ENCODE peak calls at places on chromosomes 12 and 14, in eight cellular contexts. One of them, this sample, is unnamed.

GRCh38 chr12:50314629-50315312 is 31.5 kb upstream of the LIMA1 start:
- DNase-seq in lower lobe of right lung: no peak
- DNase-seq in GM12864: no peak
- DNase-seq in NB4: peak; percentile 64
- DNase-seq in astrocyte of the spinal cord: peak; percentile 71
- DNase-seq in uterus: no peak
- DNase-seq in mesothelial cell of epicardium: no peak
- DNase-seq in WERI-Rb-1: peak; percentile 19
- DNase-seq in this sample: peak; percentile 39

GRCh38 chr12:58764100-58764953 is 156.0 kb downstream of the LRIG3 start:
- DNase-seq in lower lobe of right lung: no peak
- DNase-seq in GM12864: no peak
- DNase-seq in NB4: no peak
- DNase-seq in astrocyte of the spinal cord: peak; percentile 59
- DNase-seq in uterus: no peak
- DNase-seq in mesothelial cell of epicardium: no peak
- DNase-seq in WERI-Rb-1: no peak
- DNase-seq in this sample: no peak

GRCh38 chr12:74021937-74022336 is 515.7 kb upstream of the ATXN7L3B start:
- DNase-seq in lower lobe of right lung: peak; percentile 48
- DNase-seq in GM12864: no peak
- DNase-seq in NB4: peak; percentile 72
- DNase-seq in astrocyte of the spinal cord: peak; percentile 69
- DNase-seq in uterus: no peak
- DNase-seq in mesothelial cell of epicardium: no peak
- DNase-seq in WERI-Rb-1: peak; percentile 84
- DNase-seq in this sample: peak; percentile 68

GRCh38 chr14:44529026-44529425 is 21.9 kb upstream of the FSCB start:
- DNase-seq in lower lobe of right lung: no peak
- DNase-seq in GM12864: no peak
- DNase-seq in NB4: no peak
- DNase-seq in astrocyte of the spinal cord: peak; percentile 3
- DNase-seq in uterus: no peak
- DNase-seq in mesothelial cell of epicardium: no peak
- DNase-seq in WERI-Rb-1: no peak
- DNase-seq in this sample: no peak

GRCh38 chr12:65074932-65075331 is 46.2 kb downstream of the WIF1 start:
- DNase-seq in lower lobe of right lung: no peak
- DNase-seq in GM12864: no peak
- DNase-seq in NB4: no peak
- DNase-seq in astrocyte of the spinal cord: no peak
- DNase-seq in uterus: no peak
- DNase-seq in mesothelial cell of epicardium: no peak
- DNase-seq in WERI-Rb-1: no peak
- DNase-seq in this sample: peak; percentile 13

GRCh38 chr12:47944685-47945340 is 18.6 kb upstream of the TMEM106C start:
- DNase-seq in lower lobe of right lung: no peak
- DNase-seq in GM12864: no peak
- DNase-seq in NB4: no peak
- DNase-seq in astrocyte of the spinal cord: no peak
- DNase-seq in uterus: no peak
- DNase-seq in mesothelial cell of epicardium: no peak
- DNase-seq in WERI-Rb-1: no peak
- DNase-seq in this sample: no peak

GRCh38 chr12:106345739-106346138 is 11.8 kb upstream of the POLR3B start:
- DNase-seq in lower lobe of right lung: no peak
- DNase-seq in GM12864: no peak
- DNase-seq in NB4: peak; percentile 62
- DNase-seq in astrocyte of the spinal cord: peak; percentile 68
- DNase-seq in uterus: no peak
- DNase-seq in mesothelial cell of epicardium: no peak
- DNase-seq in WERI-Rb-1: peak; percentile 69
- DNase-seq in this sample: peak; percentile 85

GRCh38 chr14:52078721-52079120 is 9.9 kb upstream of the NID2 start:
- DNase-seq in lower lobe of right lung: no peak
- DNase-seq in GM12864: no peak
- DNase-seq in NB4: no peak
- DNase-seq in astrocyte of the spinal cord: no peak
- DNase-seq in uterus: no peak
- DNase-seq in mesothelial cell of epicardium: no peak
- DNase-seq in WERI-Rb-1: no peak
- DNase-seq in this sample: no peak

GRCh38 chr12:105671720-105672119 is 341.2 kb downstream of the C12orf75 start:
- DNase-seq in lower lobe of right lung: no peak
- DNase-seq in GM12864: no peak
- DNase-seq in NB4: no peak
- DNase-seq in astrocyte of the spinal cord: no peak
- DNase-seq in uterus: no peak
- DNase-seq in mesothelial cell of epicardium: no peak
- DNase-seq in WERI-Rb-1: no peak
- DNase-seq in this sample: no peak

GRCh38 chr14:32121948-32122347 is 44.8 kb downstream of the ARHGAP5 start:
- DNase-seq in lower lobe of right lung: no peak
- DNase-seq in GM12864: no peak
- DNase-seq in NB4: no peak
- DNase-seq in astrocyte of the spinal cord: no peak
- DNase-seq in uterus: no peak
- DNase-seq in mesothelial cell of epicardium: no peak
- DNase-seq in WERI-Rb-1: no peak
- DNase-seq in this sample: no peak

GRCh38 chr12:11707535-11707934 is 58.1 kb downstream of the ETV6 start:
- DNase-seq in lower lobe of right lung: no peak
- DNase-seq in GM12864: no peak
- DNase-seq in NB4: no peak
- DNase-seq in astrocyte of the spinal cord: no peak
- DNase-seq in uterus: no peak
- DNase-seq in mesothelial cell of epicardium: no peak
- DNase-seq in WERI-Rb-1: no peak
- DNase-seq in this sample: peak; percentile 23

GRCh38 chr12:728781-729180 is 23.6 kb upstream of the WNK1 start:
- DNase-seq in lower lobe of right lung: no peak
- DNase-seq in GM12864: no peak
- DNase-seq in NB4: no peak
- DNase-seq in astrocyte of the spinal cord: no peak
- DNase-seq in uterus: no peak
- DNase-seq in mesothelial cell of epicardium: no peak
- DNase-seq in WERI-Rb-1: no peak
- DNase-seq in this sample: no peak

GRCh38 chr12:92649511-92650227 is 53.1 kb upstream of the PLEKHG7 start:
- DNase-seq in lower lobe of right lung: no peak
- DNase-seq in GM12864: peak; percentile 67
- DNase-seq in NB4: peak; percentile 88
- DNase-seq in astrocyte of the spinal cord: peak; percentile 83
- DNase-seq in uterus: peak; percentile 20
- DNase-seq in mesothelial cell of epicardium: no peak
- DNase-seq in WERI-Rb-1: peak; percentile 70
- DNase-seq in this sample: peak; percentile 88

GRCh38 chr12:6368906-6369525 is 6.3 kb downstream of the SCNN1A start:
- DNase-seq in lower lobe of right lung: peak; percentile 30
- DNase-seq in GM12864: no peak
- DNase-seq in NB4: no peak
- DNase-seq in astrocyte of the spinal cord: no peak
- DNase-seq in uterus: no peak
- DNase-seq in mesothelial cell of epicardium: no peak
- DNase-seq in WERI-Rb-1: no peak
- DNase-seq in this sample: no peak

DNA sequence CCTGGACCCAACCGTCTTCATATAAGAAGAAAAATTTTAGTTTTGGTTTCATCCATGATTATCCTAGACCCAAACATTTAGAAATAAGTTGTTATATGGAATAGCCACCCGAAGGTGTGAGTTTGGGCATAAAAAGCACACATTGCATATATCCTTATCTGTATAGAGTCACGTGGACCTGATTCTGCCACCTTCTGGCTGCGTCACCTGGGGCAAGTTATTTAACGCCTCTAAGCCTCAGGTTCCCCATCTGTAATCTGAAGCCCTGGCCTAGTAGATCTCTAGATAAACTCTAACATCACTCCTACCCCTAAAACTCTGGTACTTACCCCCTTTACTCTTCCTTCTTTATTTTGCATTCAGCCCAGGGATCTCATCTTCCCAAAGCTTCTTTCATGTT is 14.3 kb upstream of the KRT5 start:
- DNase-seq in lower lobe of right lung: no peak
- DNase-seq in GM12864: no peak
- DNase-seq in NB4: peak; percentile 25
- DNase-seq in astrocyte of the spinal cord: no peak
- DNase-seq in uterus: no peak
- DNase-seq in mesothelial cell of epicardium: no peak
- DNase-seq in WERI-Rb-1: no peak
- DNase-seq in this sample: peak; percentile 25
- TF ChIP-seq CTCF in lower lobe of right lung: no peak
- TF ChIP-seq CTCF in GM12864: no peak
- TF ChIP-seq CTCF in NB4: peak; percentile 23
- TF ChIP-seq CTCF in astrocyte of the spinal cord: no peak
- TF ChIP-seq CTCF in uterus: no peak
- TF ChIP-seq CTCF in mesothelial cell of epicardium: no peak
- TF ChIP-seq CTCF in WERI-Rb-1: no peak
- TF ChIP-seq CTCF in this sample: peak; percentile 11

GRCh38 chr12:7661741-7662140 is 4.0 kb downstream of the APOBEC1 start:
- DNase-seq in lower lobe of right lung: no peak
- DNase-seq in GM12864: no peak
- DNase-seq in NB4: no peak
- DNase-seq in astrocyte of the spinal cord: no peak
- DNase-seq in uterus: no peak
- DNase-seq in mesothelial cell of epicardium: no peak
- DNase-seq in WERI-Rb-1: no peak
- DNase-seq in this sample: no peak

GRCh38 chr12:7666595-7666994 is 887 bp upstream of the APOBEC1 start:
- DNase-seq in lower lobe of right lung: no peak
- DNase-seq in GM12864: no peak
- DNase-seq in NB4: no peak
- DNase-seq in astrocyte of the spinal cord: no peak
- DNase-seq in uterus: no peak
- DNase-seq in mesothelial cell of epicardium: no peak
- DNase-seq in WERI-Rb-1: no peak
- DNase-seq in this sample: no peak

GRCh38 chr12:7667025-7667575 is 1.4 kb upstream of the APOBEC1 start:
- DNase-seq in lower lobe of right lung: no peak
- DNase-seq in GM12864: no peak
- DNase-seq in NB4: peak; percentile 51
- DNase-seq in astrocyte of the spinal cord: no peak
- DNase-seq in uterus: no peak
- DNase-seq in mesothelial cell of epicardium: no peak
- DNase-seq in WERI-Rb-1: no peak
- DNase-seq in this sample: peak; percentile 34
- TF ChIP-seq CTCF in lower lobe of right lung: no peak
- TF ChIP-seq CTCF in GM12864: peak; percentile 28
- TF ChIP-seq CTCF in NB4: peak; percentile 29
- TF ChIP-seq CTCF in astrocyte of the spinal cord: peak; percentile 5
- TF ChIP-seq CTCF in uterus: no peak
- TF ChIP-seq CTCF in mesothelial cell of epicardium: peak; percentile 44
- TF ChIP-seq CTCF in WERI-Rb-1: peak; percentile 19
- TF ChIP-seq CTCF in this sample: no peak

GRCh38 chr14:97116546-97116945 is 319.4 kb downstream of the VRK1 start:
- DNase-seq in lower lobe of right lung: no peak
- DNase-seq in GM12864: no peak
- DNase-seq in NB4: no peak
- DNase-seq in astrocyte of the spinal cord: no peak
- DNase-seq in uterus: no peak
- DNase-seq in mesothelial cell of epicardium: no peak
- DNase-seq in WERI-Rb-1: no peak
- DNase-seq in this sample: no peak

GRCh38 chr14:97117693-97118092 is 320.5 kb downstream of the VRK1 start:
- DNase-seq in lower lobe of right lung: no peak
- DNase-seq in GM12864: no peak
- DNase-seq in NB4: no peak
- DNase-seq in astrocyte of the spinal cord: no peak
- DNase-seq in uterus: no peak
- DNase-seq in mesothelial cell of epicardium: no peak
- DNase-seq in WERI-Rb-1: no peak
- DNase-seq in this sample: no peak

DNA sequence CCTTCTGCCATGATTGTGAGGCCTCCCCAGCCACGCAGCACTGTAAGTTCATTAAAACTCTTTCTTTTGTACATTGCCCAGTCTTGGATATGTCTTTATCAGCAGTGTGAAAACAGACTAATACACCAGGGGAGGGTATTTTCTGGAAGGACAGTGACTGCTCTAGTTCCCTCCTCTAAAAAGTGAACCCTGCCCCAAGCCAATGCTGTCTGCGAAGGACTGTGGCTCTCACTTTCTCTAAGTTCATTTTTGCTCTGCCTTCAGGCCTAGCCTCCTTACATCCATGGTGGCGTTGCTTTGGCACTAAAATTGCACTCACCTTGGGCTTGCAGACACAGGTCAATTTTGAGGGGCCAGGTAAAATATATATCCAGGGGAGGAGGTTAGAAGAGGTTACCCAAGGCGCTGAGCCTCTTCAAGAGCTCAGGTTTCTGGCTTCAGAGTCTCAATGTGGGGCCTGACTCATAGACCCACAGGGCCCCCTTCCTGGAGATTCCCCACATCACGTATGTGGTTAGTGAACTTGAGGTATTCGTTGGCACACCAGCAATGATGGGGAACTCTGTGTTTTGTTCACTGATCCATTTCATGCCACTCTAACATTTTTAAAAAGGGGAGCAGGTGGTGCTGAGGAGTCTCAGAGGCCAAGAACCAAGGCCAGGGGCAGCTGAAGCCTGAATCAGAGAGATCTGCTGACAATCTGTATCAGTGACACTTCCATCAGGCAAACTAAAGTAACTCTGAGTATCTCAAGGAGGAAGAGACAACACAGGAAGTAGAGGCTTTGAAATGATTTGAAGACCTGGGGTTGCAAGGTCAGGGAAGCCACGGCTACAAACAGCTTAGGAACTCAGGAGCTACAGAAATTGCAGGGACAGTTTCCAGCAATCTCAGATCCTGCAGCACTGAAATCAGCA is 323.3 kb downstream of the VRK1 start:
- DNase-seq in lower lobe of right lung: no peak
- DNase-seq in GM12864: no peak
- DNase-seq in NB4: no peak
- DNase-seq in astrocyte of the spinal cord: no peak
- DNase-seq in uterus: no peak
- DNase-seq in mesothelial cell of epicardium: no peak
- DNase-seq in WERI-Rb-1: no peak
- DNase-seq in this sample: peak; percentile 20
- TF ChIP-seq CTCF in lower lobe of right lung: no peak
- TF ChIP-seq CTCF in GM12864: no peak
- TF ChIP-seq CTCF in NB4: no peak
- TF ChIP-seq CTCF in astrocyte of the spinal cord: no peak
- TF ChIP-seq CTCF in uterus: no peak
- TF ChIP-seq CTCF in mesothelial cell of epicardium: no peak
- TF ChIP-seq CTCF in WERI-Rb-1: no peak
- TF ChIP-seq CTCF in this sample: no peak

GRCh38 chr12:78711954-78712353 is 152.6 kb upstream of the SYT1 start:
- DNase-seq in lower lobe of right lung: no peak
- DNase-seq in GM12864: no peak
- DNase-seq in NB4: no peak
- DNase-seq in astrocyte of the spinal cord: no peak
- DNase-seq in uterus: no peak
- DNase-seq in mesothelial cell of epicardium: no peak
- DNase-seq in WERI-Rb-1: no peak
- DNase-seq in this sample: no peak

GRCh38 chr12:78712834-78713455 is 151.6 kb upstream of the SYT1 start:
- DNase-seq in lower lobe of right lung: no peak
- DNase-seq in GM12864: no peak
- DNase-seq in NB4: no peak
- DNase-seq in astrocyte of the spinal cord: no peak
- DNase-seq in uterus: no peak
- DNase-seq in mesothelial cell of epicardium: no peak
- DNase-seq in WERI-Rb-1: no peak
- DNase-seq in this sample: no peak
- TF ChIP-seq CTCF in lower lobe of right lung: no peak
- TF ChIP-seq CTCF in GM12864: no peak
- TF ChIP-seq CTCF in NB4: no peak
- TF ChIP-seq CTCF in astrocyte of the spinal cord: no peak
- TF ChIP-seq CTCF in uterus: no peak
- TF ChIP-seq CTCF in mesothelial cell of epicardium: no peak
- TF ChIP-seq CTCF in WERI-Rb-1: no peak
- TF ChIP-seq CTCF in this sample: no peak